ENCODE peak calls at places on chromosomes 13 and 19, in eight cellular contexts. L is adrenal gland, Q is thyroid gland, D is ascending aorta, Z is breast epithelium, B is spleen, O is Panc1, H is heart left ventricle. T is an unnamed sample.

GRCh38 chr13:108594153-108594552 is 35.3 kb upstream of the MYO16 start:
- DNase-seq in L (no peak), Q (no peak), D (no peak), Z (no peak), B (no peak), O (no peak), H (no peak), T (no peak)

GRCh38 chr13:43872181-43872580 is 7.4 kb downstream of the CCDC122 start:
- DNase-seq in L (no peak), Q (no peak), D (no peak), Z (no peak), B (no peak), O (no peak), H (no peak), T (no peak)

GRCh38 chr13:45219938-45220375 is 19.1 kb upstream of the KCTD4 start:
- DNase-seq in L (no peak), Q (no peak), D (no peak), Z (no peak), B (no peak), O (peak; percentile 53), H (no peak), T (no peak)

GRCh38 chr13:102452831-102453230 is 51.0 kb upstream of the FGF14 start:
- DNase-seq in L (no peak), Q (no peak), D (no peak), Z (no peak), B (no peak), O (no peak), H (no peak), T (no peak)

GRCh38 chr13:32829676-32830091 is 186.5 kb upstream of the KL start:
- DNase-seq in L (no peak), Q (no peak), D (no peak), Z (no peak), B (no peak), O (no peak), H (no peak), T (no peak)

GRCh38 chr13:45873491-45874360 is 22.2 kb upstream of the SIAH3 start:
- DNase-seq in L (no peak), Q (no peak), D (no peak), Z (no peak), B (no peak), O (no peak), H (no peak), T (no peak)

GRCh38 chr13:40102854-40103253 is 447.4 kb downstream of the COG6 start:
- DNase-seq in L (peak; percentile 76), Q (no peak), D (no peak), Z (no peak), B (no peak), O (no peak), H (no peak), T (peak; percentile 26)

GRCh38 chr19:29512748-29513147 is 13.0 kb upstream of the VSTM2B start:
- DNase-seq in L (no peak), Q (no peak), D (no peak), Z (no peak), B (no peak), O (no peak), H (no peak), T (no peak)

GRCh38 chr19:38737921-38738731 is 6.1 kb downstream of the CAPN12 start:
- DNase-seq in L (no peak), Q (no peak), D (no peak), Z (no peak), B (peak; percentile 77), O (no peak), H (no peak), T (no peak)

GRCh38 chr13:50125556-50126377 is 110.5 kb downstream of the KCNRG start:
- DNase-seq in L (peak; percentile 96), Q (peak; percentile 92), D (peak; percentile 96), Z (peak; percentile 90), B (peak; percentile 98), O (no peak), H (peak; percentile 96), T (peak; percentile 66)

GRCh38 chr13:112617754-112618375 is 29.9 kb upstream of the TUBGCP3 start:
- DNase-seq in L (no peak), Q (no peak), D (no peak), Z (no peak), B (peak; percentile 57), O (no peak), H (no peak), T (no peak)

GRCh38 chr13:49443689-49444516 is at the start of the genes CAB39L and SETDB2:
- DNase-seq in L (peak; percentile 99), Q (peak; percentile 100), D (peak; percentile 100), Z (peak; percentile 99), B (peak; percentile 100), O (peak; percentile 93), H (peak; percentile 99), T (peak; percentile 98)

DNA sequence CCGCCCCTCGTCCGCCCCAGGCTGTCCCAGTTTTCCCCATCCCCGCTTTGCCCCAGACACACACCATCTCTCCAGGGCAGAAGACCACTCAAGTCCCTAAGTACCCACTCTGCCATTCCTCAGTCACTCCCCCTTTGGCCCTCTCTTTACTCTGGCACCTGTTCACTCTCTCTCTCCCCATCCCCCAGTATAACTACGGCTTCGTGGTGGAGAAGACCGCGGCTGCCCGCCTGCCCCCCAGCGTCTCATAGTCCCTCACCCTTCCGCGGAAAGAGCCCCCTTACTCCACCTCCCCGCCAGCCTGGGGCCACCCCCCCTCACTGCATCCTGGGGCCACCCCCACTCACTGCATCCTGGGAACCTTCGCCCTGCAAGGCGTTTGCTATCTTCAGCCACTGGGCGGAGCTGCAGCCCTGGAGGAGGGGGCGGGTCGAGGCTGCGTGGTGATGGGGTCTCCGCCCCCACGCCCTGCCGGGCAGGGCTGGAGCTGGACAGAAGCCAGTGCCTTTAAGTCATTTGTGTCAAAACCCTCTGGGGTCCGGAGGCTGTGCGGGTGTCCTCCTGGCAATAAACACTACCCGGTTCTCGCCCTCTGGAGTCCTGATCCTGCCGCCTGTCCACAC is 5.0 kb downstream of the MVB12A start:
- DNase-seq in L (peak; percentile 66), Q (peak; percentile 35), D (no peak), Z (no peak), B (peak; percentile 76), O (no peak), H (no peak), T (no peak)
- H3K4me3 ChIP-seq in L (no peak overlapping the region), Q (no peak overlapping the region), D (no peak overlapping the region), Z (no peak overlapping the region), B (no peak overlapping the region), O (no peak overlapping the region), H (no peak overlapping the region), T (no peak overlapping the region)

DNA sequence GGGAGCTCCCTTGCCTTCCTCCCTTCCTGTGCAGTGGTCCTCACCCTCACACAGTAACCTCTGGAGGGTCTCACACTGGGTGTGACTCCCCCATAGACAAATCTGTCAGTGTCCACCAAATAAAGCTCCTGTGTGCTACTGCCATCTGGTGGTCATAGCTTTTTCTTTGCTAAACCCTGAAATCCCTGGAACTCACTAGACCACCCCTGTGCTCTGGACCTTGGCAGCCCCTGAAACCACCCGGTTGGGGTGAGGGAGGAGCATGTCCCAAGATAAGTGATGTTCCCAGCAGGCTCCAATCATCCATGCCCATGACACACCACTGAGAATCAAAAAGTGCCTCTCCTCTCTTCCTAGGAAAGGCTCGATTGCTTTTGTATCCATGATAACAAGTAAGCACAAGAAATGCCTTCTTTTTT is 6.5 kb upstream of the HSD17B14 start:
- DNase-seq in L (peak; percentile 64), Q (peak; percentile 46), D (peak; percentile 69), Z (no peak), B (no peak), O (no peak), H (peak; percentile 37), T (no peak)
- TF ChIP-seq CTCF in L (peak; percentile 71), Q (peak; percentile 77), D (peak; percentile 56), Z (peak; percentile 46), B (peak; percentile 76), O (peak; percentile 87), H (peak; percentile 76), T (peak; percentile 80)

DNA sequence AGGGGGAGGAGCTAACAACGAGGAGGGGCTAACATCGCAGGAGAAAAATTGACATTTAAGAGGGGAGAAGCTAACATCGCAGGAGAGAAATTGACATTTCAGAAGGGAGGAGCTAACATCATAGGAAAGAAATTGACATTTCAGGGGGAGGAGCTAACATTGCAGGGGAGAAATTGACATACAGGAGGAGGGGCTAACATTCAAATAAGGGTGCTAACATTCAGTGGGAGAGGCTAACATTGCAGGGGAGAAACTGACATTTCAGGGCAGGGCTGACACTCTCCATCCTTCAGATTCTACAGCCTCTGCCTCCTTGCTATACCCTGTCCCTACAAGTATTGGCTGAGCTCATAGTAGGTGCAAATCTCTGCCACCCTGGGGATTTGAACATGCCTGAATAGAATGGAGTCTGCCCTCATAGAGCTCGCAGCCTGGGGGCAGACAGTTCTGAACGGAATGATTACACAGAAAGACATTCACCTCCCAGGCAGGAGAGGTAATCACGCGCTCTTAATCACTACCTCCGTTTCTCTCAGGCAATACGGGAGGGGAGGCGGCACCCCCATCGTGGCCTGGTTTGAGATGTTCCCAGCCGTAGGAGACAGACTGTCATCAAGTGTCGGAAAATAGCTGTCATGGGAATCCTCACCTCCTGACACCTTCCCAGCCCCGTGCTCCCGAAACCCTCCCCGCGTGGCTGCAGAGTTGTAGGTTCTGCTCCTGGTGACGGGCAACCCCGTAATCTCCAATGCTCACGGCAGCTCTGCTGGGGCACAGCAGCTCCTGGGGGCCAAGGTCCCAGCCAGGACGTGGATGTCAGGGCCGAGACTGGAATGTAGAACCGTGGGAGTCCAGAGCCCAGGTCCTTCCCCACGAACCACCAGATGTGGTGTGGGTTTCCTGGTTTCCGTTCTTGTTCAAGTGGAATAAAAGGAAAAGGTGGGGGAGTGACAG is 9.5 kb downstream of the GPR32 start:
- DNase-seq in L (no peak), Q (no peak), D (no peak), Z (no peak), B (no peak), O (no peak), H (no peak), T (no peak)
- H3K27me3 ChIP-seq in L (peaks cover 55% of the 10 kb centered on the region), Q (peaks cover 19% of the 10 kb centered on the region), D (peaks cover 7% of the 10 kb centered on the region), Z (no peaks in the 10 kb centered on the region), B (peaks cover 37% of the 10 kb centered on the region), O (peaks cover 5% of the 10 kb centered on the region), H (peaks cover 86% of the 10 kb centered on the region), T (peaks cover 35% of the 10 kb centered on the region)

GRCh38 chr19:42250249-42250665 is 4.7 kb downstream of the ERF start:
- DNase-seq in L (peak; percentile 65), Q (no peak), D (peak; percentile 80), Z (no peak), B (peak; percentile 81), O (no peak), H (no peak), T (no peak)

GRCh38 chr19:42249769-42250168 is 5.2 kb downstream of the ERF start:
- DNase-seq in L (no peak), Q (no peak), D (no peak), Z (no peak), B (no peak), O (no peak), H (no peak), T (no peak)

GRCh38 chr19:42252365-42253244 is 2.3 kb downstream of the ERF start:
- DNase-seq in L (peak; percentile 71), Q (peak; percentile 79), D (peak; percentile 80), Z (no peak), B (peak; percentile 81), O (no peak), H (no peak), T (no peak)

GRCh38 chr19:42250666-42251531 is 4.0 kb downstream of the ERF start:
- DNase-seq in L (peak; percentile 66), Q (no peak), D (no peak), Z (no peak), B (peak; percentile 82), O (no peak), H (no peak), T (no peak)

DNA sequence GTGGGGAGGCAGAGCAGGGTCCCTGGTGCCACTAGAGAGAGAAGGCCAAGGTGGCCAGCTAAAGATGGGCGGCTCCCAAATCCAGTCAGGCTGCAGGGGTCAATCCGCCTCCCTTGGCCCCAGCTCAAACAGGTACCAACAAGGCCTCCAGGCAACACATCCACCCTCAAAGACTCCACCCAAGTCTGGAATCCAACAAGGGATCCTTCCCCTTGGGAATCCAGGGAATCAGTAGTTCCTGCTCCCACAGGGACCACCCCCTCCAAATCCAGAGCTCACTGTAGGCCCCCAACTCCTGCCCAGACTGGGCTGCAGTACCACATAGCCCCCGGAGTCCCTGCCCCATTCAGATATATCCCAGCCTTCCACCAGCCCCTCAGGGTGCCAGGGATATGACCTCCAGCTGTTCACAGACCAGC is 3.3 kb downstream of the ERF start:
- DNase-seq in L (no peak), Q (no peak), D (no peak), Z (no peak), B (no peak), O (no peak), H (no peak), T (no peak)
- H3K4me3 ChIP-seq in L (peak overlapping the region; percentile 90), Q (no peak overlapping the region), D (peak overlapping the region; percentile 95), Z (peak overlapping the region; percentile 98), B (no peak overlapping the region), O (peak overlapping the region; percentile 11), H (peak overlapping the region; percentile 93), T (peak overlapping the region; percentile 84)